ENCODE peak calls at places on chromosomes 3 and 15, in eight cellular contexts. F is HS-5; Z is activated CD8-positive, alpha-beta memory T cell treated with anti-CD3 and anti-CD28 coated beads, Interleukin-2, amount 50 U/mL, for 48 hours; X is T-cell; O is fibroblast of pulmonary artery; A is EH; I is NCI-H524; L is CD8-positive, alpha-beta memory T cell. Q is an unnamed sample.

GRCh38 chr15:67100808-67101581 is 35.6 kb downstream of the SMAD3 start:
- DNase-seq in F (no peak), Z (no peak), X (no peak), O (no peak), A (no peak), I (no peak), L (no peak), Q (peak; percentile 82)

GRCh38 chr3:194255252-194256039 is 95.7 kb downstream of the CPN2 start:
- DNase-seq in F (no peak), Z (peak; percentile 72), X (peak; percentile 43), O (peak; percentile 81), A (no peak), I (no peak), L (peak; percentile 9), Q (peak; percentile 29)

GRCh38 chr3:185629554-185630181 is 43.6 kb downstream of the SENP2 start:
- DNase-seq in F (no peak), Z (no peak), X (no peak), O (no peak), A (no peak), I (no peak), L (no peak), Q (no peak)

GRCh38 chr15:73305331-73306211 is 63.2 kb downstream of the HCN4 start:
- DNase-seq in F (no peak), Z (no peak), X (no peak), O (peak; percentile 82), A (peak; percentile 71), I (peak; percentile 89), L (no peak), Q (no peak)

GRCh38 chr3:127792664-127793292 is 29.5 kb downstream of the MGLL start:
- DNase-seq in F (peak; percentile 99), Z (no peak), X (no peak), O (peak; percentile 93), A (peak; percentile 96), I (no peak), L (no peak), Q (no peak)

GRCh38 chr3:138834359-138835176 is at the start of gene PIK3CB:
- DNase-seq in F (no peak), Z (peak; percentile 93), X (peak; percentile 79), O (peak; percentile 77), A (peak; percentile 88), I (peak; percentile 88), L (peak; percentile 85), Q (peak; percentile 84)

GRCh38 chr3:52481819-52482521 is 13.2 kb upstream of the STAB1 start:
- DNase-seq in F (no peak), Z (peak; percentile 71), X (no peak), O (peak; percentile 31), A (no peak), I (no peak), L (peak; percentile 7), Q (no peak)

GRCh38 chr3:122063908-122064307 is 8.7 kb downstream of the CD86 start:
- DNase-seq in F (no peak), Z (no peak), X (no peak), O (no peak), A (no peak), I (no peak), L (no peak), Q (no peak)

GRCh38 chr3:183148056-183148455 is 14.5 kb downstream of the LAMP3 start:
- DNase-seq in F (peak; percentile 56), Z (no peak), X (no peak), O (peak; percentile 77), A (peak; percentile 39), I (no peak), L (no peak), Q (no peak)

GRCh38 chr3:71397046-71397445 is 186.5 kb downstream of the FOXP1 start:
- DNase-seq in F (no peak), Z (no peak), X (no peak), O (peak; percentile 54), A (peak; percentile 40), I (no peak), L (no peak), Q (no peak)

GRCh38 chr15:45734244-45734643 is 99.4 kb downstream of the SQOR start:
- DNase-seq in F (no peak), Z (no peak), X (no peak), O (no peak), A (no peak), I (no peak), L (no peak), Q (no peak)

GRCh38 chr15:62469874-62470688 is 305.0 kb upstream of the C2CD4B start:
- DNase-seq in F (peak; percentile 26), Z (no peak), X (no peak), O (peak; percentile 77), A (peak; percentile 95), I (no peak), L (no peak), Q (no peak)

GRCh38 chr3:52428151-52429005 is 16.5 kb downstream of the SEMA3G start:
- DNase-seq in F (no peak), Z (no peak), X (no peak), O (peak; percentile 91), A (peak; percentile 79), I (peak; percentile 71), L (peak; percentile 23), Q (no peak)

GRCh38 chr3:103295974-103296570 is 861.3 kb downstream of the ZPLD1 start:
- DNase-seq in F (peak; percentile 8), Z (no peak), X (no peak), O (peak; percentile 22), A (peak; percentile 38), I (peak; percentile 3), L (no peak), Q (no peak)

GRCh38 chr15:77507911-77508310 is 87.2 kb downstream of the HMG20A start:
- DNase-seq in F (no peak), Z (no peak), X (no peak), O (peak; percentile 86), A (peak; percentile 29), I (no peak), L (no peak), Q (no peak)

GRCh38 chr3:23653647-23654525 is 151.9 kb upstream of the UBE2E1 start:
- DNase-seq in F (no peak), Z (no peak), X (no peak), O (no peak), A (no peak), I (no peak), L (no peak), Q (no peak)

GRCh38 chr3:55242921-55243320 is 244.2 kb downstream of the WNT5A start:
- DNase-seq in F (no peak), Z (no peak), X (no peak), O (no peak), A (no peak), I (no peak), L (no peak), Q (no peak)

GRCh38 chr3:52084954-52085730 is 28.8 kb upstream of the DUSP7 start:
- DNase-seq in F (no peak), Z (no peak), X (no peak), O (no peak), A (no peak), I (no peak), L (no peak), Q (no peak)

GRCh38 chr3:197394464-197395321 is 96.3 kb upstream of the DLG1 start:
- DNase-seq in F (peak; percentile 99), Z (peak; percentile 62), X (no peak), O (peak; percentile 98), A (peak; percentile 100), I (no peak), L (peak; percentile 11), Q (no peak)

GRCh38 chr3:73867524-73867923 is 242.8 kb upstream of the PDZRN3 start:
- DNase-seq in F (no peak), Z (no peak), X (no peak), O (no peak), A (no peak), I (no peak), L (no peak), Q (no peak)

GRCh38 chr3:12227833-12228232 is 61.0 kb upstream of the PPARG start:
- DNase-seq in F (peak; percentile 70), Z (no peak), X (no peak), O (peak; percentile 77), A (peak; percentile 90), I (no peak), L (no peak), Q (no peak)

GRCh38 chr15:99315636-99316035 is 64.4 kb downstream of the LRRC28 start:
- DNase-seq in F (no peak), Z (no peak), X (no peak), O (no peak), A (no peak), I (no peak), L (no peak), Q (no peak)

GRCh38 chr15:79824321-79824720 is 72.5 kb downstream of the MTHFS start:
- DNase-seq in F (no peak), Z (no peak), X (no peak), O (no peak), A (no peak), I (no peak), L (no peak), Q (no peak)

GRCh38 chr3:11154953-11155325 is 646 bp downstream of the HRH1 start:
- DNase-seq in F (no peak), Z (no peak), X (no peak), O (peak; percentile 31), A (no peak), I (no peak), L (no peak), Q (no peak)

GRCh38 chr15:64355559-64356442 is at the start of gene CSNK1G1:
- DNase-seq in F (peak; percentile 87), Z (peak; percentile 93), X (peak; percentile 85), O (peak; percentile 99), A (peak; percentile 99), I (peak; percentile 95), L (peak; percentile 91), Q (peak; percentile 90)

GRCh38 chr3:133476971-133477375 is 77.1 kb downstream of the BFSP2 start:
- DNase-seq in F (no peak), Z (no peak), X (no peak), O (no peak), A (no peak), I (peak; percentile 96), L (no peak), Q (no peak)